ENCODE peak calls at places on chromosomes 11 and 22, in four cellular contexts. One of them, this sample, is unnamed.

GRCh38 chr11:20031155-20032001 is 128.9 kb downstream of the DBX1 start:
- DNase-seq in iPS DF 6.9: no peak
- DNase-seq in coronary artery: no peak
- DNase-seq in PC-3: peak
- DNase-seq in this sample: peak

GRCh38 chr11:112705148-112705547 is 256.1 kb upstream of the NCAM1 start:
- DNase-seq in iPS DF 6.9: no peak
- DNase-seq in coronary artery: no peak
- DNase-seq in PC-3: no peak
- DNase-seq in this sample: no peak

GRCh38 chr11:92383430-92383829 is 158.8 kb downstream of the FAT3 start:
- DNase-seq in iPS DF 6.9: no peak
- DNase-seq in coronary artery: no peak
- DNase-seq in PC-3: peak
- DNase-seq in this sample: peak

GRCh38 chr22:24937114-24937513 is 9.4 kb downstream of the LHFPL7 start:
- DNase-seq in iPS DF 6.9: no peak
- DNase-seq in coronary artery: no peak
- DNase-seq in PC-3: peak
- DNase-seq in this sample: no peak

GRCh38 chr11:64755681-64756361 is 4.0 kb downstream of the PYGM start:
- DNase-seq in iPS DF 6.9: no peak
- DNase-seq in coronary artery: no peak
- DNase-seq in PC-3: no peak
- DNase-seq in this sample: no peak

GRCh38 chr11:116179346-116179850 is 593.4 kb downstream of the BUD13 start:
- DNase-seq in iPS DF 6.9: no peak
- DNase-seq in coronary artery: peak
- DNase-seq in PC-3: no peak
- DNase-seq in this sample: no peak

GRCh38 chr22:33451851-33452469 is 393.8 kb upstream of the SYN3 start:
- DNase-seq in iPS DF 6.9: no peak
- DNase-seq in coronary artery: no peak
- DNase-seq in PC-3: no peak
- DNase-seq in this sample: no peak

GRCh38 chr22:43535741-43536140 is 123.9 kb downstream of the MPPED1 start:
- DNase-seq in iPS DF 6.9: no peak
- DNase-seq in coronary artery: no peak
- DNase-seq in PC-3: no peak
- DNase-seq in this sample: no peak

GRCh38 chr22:27495325-27495724 is 306.2 kb downstream of the MN1 start:
- DNase-seq in iPS DF 6.9: no peak
- DNase-seq in coronary artery: no peak
- DNase-seq in PC-3: no peak
- DNase-seq in this sample: no peak

GRCh38 chr11:93251922-93252321 is 54.1 kb upstream of the SLC36A4 start:
- DNase-seq in iPS DF 6.9: peak
- DNase-seq in coronary artery: no peak
- DNase-seq in PC-3: no peak
- DNase-seq in this sample: no peak

GRCh38 chr22:27913162-27913741 is 5.8 kb downstream of the PITPNB start:
- DNase-seq in iPS DF 6.9: no peak
- DNase-seq in coronary artery: no peak
- DNase-seq in PC-3: no peak
- DNase-seq in this sample: no peak

GRCh38 chr22:24805790-24806662 is at the start of gene SGSM1:
- DNase-seq in iPS DF 6.9: peak
- DNase-seq in coronary artery: peak
- DNase-seq in PC-3: peak
- DNase-seq in this sample: peak

GRCh38 chr11:5679811-5680210 is 5.1 kb downstream of the TRIM5 start:
- DNase-seq in iPS DF 6.9: no peak
- DNase-seq in coronary artery: no peak
- DNase-seq in PC-3: no peak
- DNase-seq in this sample: peak

GRCh38 chr11:92657226-92657625 is 312.2 kb upstream of the MTNR1B start:
- DNase-seq in iPS DF 6.9: no peak
- DNase-seq in coronary artery: no peak
- DNase-seq in PC-3: no peak
- DNase-seq in this sample: no peak

GRCh38 chr11:128343134-128343514 is 244.2 kb downstream of the ETS1 start:
- DNase-seq in iPS DF 6.9: no peak
- DNase-seq in coronary artery: no peak
- DNase-seq in PC-3: no peak
- DNase-seq in this sample: no peak

GRCh38 chr11:107928767-107929507 is 689 bp downstream of the RAB39A start:
- DNase-seq in iPS DF 6.9: no peak
- DNase-seq in coronary artery: no peak
- DNase-seq in PC-3: no peak
- DNase-seq in this sample: no peak

GRCh38 chr11:26510201-26510600 is 61.9 kb downstream of the MUC15 start:
- DNase-seq in iPS DF 6.9: no peak
- DNase-seq in coronary artery: no peak
- DNase-seq in PC-3: no peak
- DNase-seq in this sample: no peak

GRCh38 chr11:109819410-109819809 is 273.8 kb upstream of the ZC3H12C start:
- DNase-seq in iPS DF 6.9: no peak
- DNase-seq in coronary artery: no peak
- DNase-seq in PC-3: no peak
- DNase-seq in this sample: no peak

GRCh38 chr11:109697140-109697843 is 275.3 kb downstream of the C11orf87 start:
- DNase-seq in iPS DF 6.9: peak
- DNase-seq in coronary artery: no peak
- DNase-seq in PC-3: peak
- DNase-seq in this sample: peak

DNA sequence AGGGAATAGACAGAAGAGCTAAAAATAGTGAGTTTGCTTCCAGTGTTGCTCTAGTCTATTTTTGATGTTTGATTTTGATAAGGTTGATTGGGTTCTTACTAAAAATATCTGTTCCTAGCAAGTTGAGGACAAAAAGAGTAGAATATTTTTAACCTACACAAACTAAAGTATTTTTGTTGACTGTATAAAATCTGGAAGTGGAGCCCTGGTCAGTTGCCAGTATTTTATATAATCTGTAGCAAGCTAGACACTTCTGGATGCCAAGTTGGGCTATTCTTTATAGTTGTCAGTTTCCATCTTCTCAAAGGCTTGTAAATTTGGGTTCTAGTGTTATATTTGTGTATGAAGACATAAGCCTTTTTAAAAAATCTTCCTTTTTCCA is 56.6 kb downstream of the HSD17B12 start:
- DNase-seq in iPS DF 6.9: no peak
- DNase-seq in coronary artery: no peak
- DNase-seq in PC-3: no peak
- DNase-seq in this sample: no peak
- H3K27ac ChIP-seq in iPS DF 6.9: no peak
- H3K27ac ChIP-seq in coronary artery: peak
- H3K27ac ChIP-seq in PC-3: peak
- H3K27ac ChIP-seq in this sample: peak

DNA sequence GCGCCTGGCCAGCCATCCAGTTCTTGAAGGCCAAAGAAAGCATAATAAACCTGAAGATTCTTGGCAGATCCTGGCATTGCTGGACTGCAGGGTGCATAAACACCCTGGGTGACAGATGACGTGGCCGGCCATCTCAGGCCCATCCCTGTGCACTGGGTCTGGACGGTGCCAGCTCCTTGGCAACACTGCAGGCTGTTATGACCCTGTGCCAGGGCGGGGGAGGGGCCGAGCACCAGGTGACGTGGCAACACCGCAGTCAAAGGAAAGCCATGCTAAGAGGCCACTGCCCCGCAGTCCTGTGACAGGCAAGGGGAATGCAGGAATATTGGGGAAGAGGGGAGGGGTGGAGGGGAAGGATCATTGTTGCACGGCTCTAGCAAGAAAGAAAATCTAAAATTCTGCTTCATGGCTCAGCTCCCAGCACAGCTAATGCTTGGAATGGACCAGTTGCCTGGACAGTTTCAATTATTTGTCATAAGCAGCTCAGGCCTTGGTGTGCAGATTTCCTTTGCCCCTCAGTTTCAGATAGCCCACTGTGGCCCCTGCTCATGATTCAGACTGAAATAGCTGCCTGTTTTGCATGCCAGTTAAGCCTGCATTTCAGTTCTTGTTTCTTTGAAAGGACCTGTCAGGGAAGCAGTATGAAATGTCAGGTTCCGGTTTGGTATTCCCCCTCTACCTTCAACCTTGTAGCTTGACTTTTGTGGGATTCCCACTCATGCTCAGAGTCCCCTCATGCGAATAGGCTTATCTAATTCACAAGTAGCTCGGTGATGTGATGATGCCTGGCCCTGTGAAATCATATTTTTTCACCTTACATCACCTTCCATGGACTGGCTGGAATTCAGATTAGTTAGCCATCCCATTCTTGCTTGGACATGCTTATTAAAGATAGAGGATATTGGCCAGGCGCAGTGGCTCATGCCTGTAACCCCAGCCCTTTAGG is 29.7 kb upstream of the DDX6 start:
- DNase-seq in iPS DF 6.9: no peak
- DNase-seq in coronary artery: peak
- DNase-seq in PC-3: peak
- DNase-seq in this sample: peak
- H3K27ac ChIP-seq in iPS DF 6.9: no peak
- H3K27ac ChIP-seq in coronary artery: peak
- H3K27ac ChIP-seq in PC-3: peak
- H3K27ac ChIP-seq in this sample: peak

GRCh38 chr11:75346912-75347647 is 4.4 kb downstream of the ARRB1 start:
- DNase-seq in iPS DF 6.9: no peak
- DNase-seq in coronary artery: peak
- DNase-seq in PC-3: no peak
- DNase-seq in this sample: peak
- H3K27ac ChIP-seq in iPS DF 6.9: no peak
- H3K27ac ChIP-seq in coronary artery: peak
- H3K27ac ChIP-seq in PC-3: no peak
- H3K27ac ChIP-seq in this sample: no peak

DNA sequence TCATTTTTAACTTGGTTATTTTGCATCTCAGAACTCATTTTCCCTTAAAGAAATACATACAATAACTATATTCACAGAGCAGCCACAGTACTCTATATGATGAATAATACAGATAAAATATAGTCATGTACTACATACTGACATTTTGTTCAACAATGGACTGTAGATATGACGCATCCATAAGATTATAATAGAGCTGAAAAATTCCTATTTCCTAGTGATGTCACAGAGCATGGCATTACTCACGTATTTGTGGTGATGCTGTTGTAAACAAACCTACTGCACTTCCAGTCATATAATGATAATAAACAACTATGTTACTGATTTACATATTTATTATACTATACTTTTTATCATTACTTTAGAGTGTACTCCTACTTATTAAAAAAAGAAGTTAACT is 38.7 kb downstream of the NARS2 start:
- DNase-seq in iPS DF 6.9: no peak
- DNase-seq in coronary artery: no peak
- DNase-seq in PC-3: no peak
- DNase-seq in this sample: peak
- H3K27ac ChIP-seq in iPS DF 6.9: no peak
- H3K27ac ChIP-seq in coronary artery: no peak
- H3K27ac ChIP-seq in PC-3: no peak
- H3K27ac ChIP-seq in this sample: no peak

GRCh38 chr11:123122852-123123251 is 60.9 kb upstream of the HSPA8 start:
- DNase-seq in iPS DF 6.9: no peak
- DNase-seq in coronary artery: no peak
- DNase-seq in PC-3: no peak
- DNase-seq in this sample: no peak
- H3K27ac ChIP-seq in iPS DF 6.9: no peak
- H3K27ac ChIP-seq in coronary artery: peak
- H3K27ac ChIP-seq in PC-3: no peak
- H3K27ac ChIP-seq in this sample: peak

GRCh38 chr11:47330002-47330911 is 22.2 kb downstream of the MYBPC3 start:
- DNase-seq in iPS DF 6.9: no peak
- DNase-seq in coronary artery: peak
- DNase-seq in PC-3: no peak
- DNase-seq in this sample: no peak
- H3K27ac ChIP-seq in iPS DF 6.9: no peak
- H3K27ac ChIP-seq in coronary artery: no peak
- H3K27ac ChIP-seq in PC-3: no peak
- H3K27ac ChIP-seq in this sample: no peak

GRCh38 chr11:33543823-33544222 is 156.8 kb downstream of the C11orf91 start:
- DNase-seq in iPS DF 6.9: no peak
- DNase-seq in coronary artery: no peak
- DNase-seq in PC-3: peak
- DNase-seq in this sample: no peak
- H3K27ac ChIP-seq in iPS DF 6.9: no peak
- H3K27ac ChIP-seq in coronary artery: no peak
- H3K27ac ChIP-seq in PC-3: no peak
- H3K27ac ChIP-seq in this sample: no peak

GRCh38 chr22:39459681-39460080 is 2.9 kb downstream of the MGAT3 start:
- DNase-seq in iPS DF 6.9: no peak
- DNase-seq in coronary artery: no peak
- DNase-seq in PC-3: no peak
- DNase-seq in this sample: no peak

GRCh38 chr22:39463931-39464390 is 7.1 kb downstream of the MGAT3 start:
- DNase-seq in iPS DF 6.9: no peak
- DNase-seq in coronary artery: no peak
- DNase-seq in PC-3: no peak
- DNase-seq in this sample: no peak

GRCh38 chr22:39462443-39463147 is 5.8 kb downstream of the MGAT3 start:
- DNase-seq in iPS DF 6.9: no peak
- DNase-seq in coronary artery: no peak
- DNase-seq in PC-3: no peak
- DNase-seq in this sample: no peak

GRCh38 chr22:39466228-39467006 is 9.6 kb downstream of the MGAT3 start:
- DNase-seq in iPS DF 6.9: no peak
- DNase-seq in coronary artery: no peak
- DNase-seq in PC-3: no peak
- DNase-seq in this sample: no peak

DNA sequence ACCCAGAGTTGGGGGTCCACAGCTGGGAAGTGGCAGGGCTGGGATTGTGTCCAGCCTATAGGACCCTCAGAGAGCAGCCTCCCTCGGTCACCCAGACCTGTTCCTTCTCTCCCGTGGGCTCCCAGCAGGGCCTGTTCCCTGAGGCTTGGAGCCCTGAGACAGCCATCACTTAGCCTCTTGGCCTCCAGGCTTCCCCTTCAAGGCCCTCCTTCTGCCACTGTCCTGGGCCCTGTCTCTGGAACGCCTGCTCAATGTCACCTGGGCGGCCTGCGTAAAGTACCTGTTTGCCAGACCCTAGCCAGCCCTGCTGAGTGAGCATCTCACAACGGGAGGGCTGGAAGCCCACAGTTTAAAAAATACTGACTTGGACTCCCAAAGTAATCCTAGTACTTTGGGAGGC is 6.5 kb downstream of the MGAT3 start:
- DNase-seq in iPS DF 6.9: no peak
- DNase-seq in coronary artery: no peak
- DNase-seq in PC-3: no peak
- DNase-seq in this sample: no peak
- H3K27ac ChIP-seq in iPS DF 6.9: no peak
- H3K27ac ChIP-seq in coronary artery: peak
- H3K27ac ChIP-seq in PC-3: no peak
- H3K27ac ChIP-seq in this sample: no peak